ENCODE peak calls at places on chromosomes 11 and 22, in nine cellular contexts. One of them, this sample, is unnamed.
A peak's percentile ranks its signal among the peaks of the same experiment; 100 is the strongest.

GRCh38 chr11:128884703-128885338 is 6.3 kb upstream of the KCNJ5 start:
- DNase-seq in NCI-H1436: peak; percentile 78
- DNase-seq in neural crest cell: peak; percentile 62
- DNase-seq in dorsolateral prefrontal cortex: peak; percentile 63
- DNase-seq in nephron progenitor cell: peak; percentile 66
- DNase-seq in activated CD4-positive, CD25-positive, alpha-beta regulatory T cell treated with anti-CD3 and anti-CD28 coated beads, Interleukin-2, amount 50 U/mL, for 72 hours: peak; percentile 48
- DNase-seq in skeletal muscle cell: no peak
- DNase-seq in GM10248: peak; percentile 73
- DNase-seq in HCEC 1CT: peak; percentile 41
- DNase-seq in this sample: peak; percentile 76

GRCh38 chr22:45120440-45120839 is 43.3 kb upstream of the NUP50 start:
- DNase-seq in neural crest cell: no peak
- DNase-seq in skeletal muscle cell: no peak
- DNase-seq in activated CD4-positive, CD25-positive, alpha-beta regulatory T cell treated with anti-CD3 and anti-CD28 coated beads, Interleukin-2, amount 50 U/mL, for 72 hours: no peak
- DNase-seq in dorsolateral prefrontal cortex: no peak
- DNase-seq in HCEC 1CT: no peak
- DNase-seq in nephron progenitor cell: no peak
- DNase-seq in NCI-H1436: no peak
- DNase-seq in GM10248: no peak
- DNase-seq in this sample: no peak

GRCh38 chr22:36659762-36660509 is 43.6 kb downstream of the CACNG2 start:
- DNase-seq in nephron progenitor cell: no peak
- DNase-seq in dorsolateral prefrontal cortex: peak; percentile 91
- DNase-seq in HCEC 1CT: peak; percentile 78
- DNase-seq in NCI-H1436: peak; percentile 40
- DNase-seq in skeletal muscle cell: peak; percentile 68
- DNase-seq in GM10248: peak; percentile 40
- DNase-seq in activated CD4-positive, CD25-positive, alpha-beta regulatory T cell treated with anti-CD3 and anti-CD28 coated beads, Interleukin-2, amount 50 U/mL, for 72 hours: peak; percentile 35
- DNase-seq in neural crest cell: no peak
- DNase-seq in this sample: peak; percentile 97

GRCh38 chr11:78667462-78667861 is 92.8 kb upstream of the NARS2 start:
- DNase-seq in GM10248: no peak
- DNase-seq in dorsolateral prefrontal cortex: no peak
- DNase-seq in neural crest cell: no peak
- DNase-seq in HCEC 1CT: no peak
- DNase-seq in skeletal muscle cell: no peak
- DNase-seq in NCI-H1436: no peak
- DNase-seq in nephron progenitor cell: no peak
- DNase-seq in activated CD4-positive, CD25-positive, alpha-beta regulatory T cell treated with anti-CD3 and anti-CD28 coated beads, Interleukin-2, amount 50 U/mL, for 72 hours: no peak
- DNase-seq in this sample: no peak

GRCh38 chr11:45239733-45240132 is 46.4 kb downstream of the SYT13 start:
- DNase-seq in neural crest cell: no peak
- DNase-seq in skeletal muscle cell: no peak
- DNase-seq in activated CD4-positive, CD25-positive, alpha-beta regulatory T cell treated with anti-CD3 and anti-CD28 coated beads, Interleukin-2, amount 50 U/mL, for 72 hours: no peak
- DNase-seq in HCEC 1CT: no peak
- DNase-seq in NCI-H1436: no peak
- DNase-seq in GM10248: no peak
- DNase-seq in dorsolateral prefrontal cortex: no peak
- DNase-seq in nephron progenitor cell: no peak
- DNase-seq in this sample: no peak

GRCh38 chr22:38298312-38299000 is 18.8 kb downstream of the CSNK1E start:
- DNase-seq in skeletal muscle cell: peak; percentile 95
- DNase-seq in dorsolateral prefrontal cortex: no peak
- DNase-seq in GM10248: peak; percentile 62
- DNase-seq in NCI-H1436: no peak
- DNase-seq in HCEC 1CT: peak; percentile 85
- DNase-seq in activated CD4-positive, CD25-positive, alpha-beta regulatory T cell treated with anti-CD3 and anti-CD28 coated beads, Interleukin-2, amount 50 U/mL, for 72 hours: peak; percentile 52
- DNase-seq in nephron progenitor cell: peak; percentile 23
- DNase-seq in neural crest cell: no peak
- DNase-seq in this sample: peak; percentile 83

GRCh38 chr11:119427279-119427678 is 4.3 kb upstream of the THY1 start:
- DNase-seq in nephron progenitor cell: no peak
- DNase-seq in neural crest cell: no peak
- DNase-seq in GM10248: no peak
- DNase-seq in HCEC 1CT: no peak
- DNase-seq in NCI-H1436: no peak
- DNase-seq in dorsolateral prefrontal cortex: no peak
- DNase-seq in skeletal muscle cell: no peak
- DNase-seq in activated CD4-positive, CD25-positive, alpha-beta regulatory T cell treated with anti-CD3 and anti-CD28 coated beads, Interleukin-2, amount 50 U/mL, for 72 hours: no peak
- DNase-seq in this sample: no peak

GRCh38 chr11:76339217-76339616 is 41.7 kb downstream of the THAP12 start:
- DNase-seq in skeletal muscle cell: peak; percentile 73
- DNase-seq in nephron progenitor cell: no peak
- DNase-seq in NCI-H1436: no peak
- DNase-seq in activated CD4-positive, CD25-positive, alpha-beta regulatory T cell treated with anti-CD3 and anti-CD28 coated beads, Interleukin-2, amount 50 U/mL, for 72 hours: no peak
- DNase-seq in neural crest cell: no peak
- DNase-seq in GM10248: no peak
- DNase-seq in dorsolateral prefrontal cortex: no peak
- DNase-seq in HCEC 1CT: no peak
- DNase-seq in this sample: peak; percentile 42

GRCh38 chr11:21659961-21660360 is 532.9 kb upstream of the ANO5 start:
- DNase-seq in NCI-H1436: no peak
- DNase-seq in activated CD4-positive, CD25-positive, alpha-beta regulatory T cell treated with anti-CD3 and anti-CD28 coated beads, Interleukin-2, amount 50 U/mL, for 72 hours: no peak
- DNase-seq in nephron progenitor cell: no peak
- DNase-seq in skeletal muscle cell: no peak
- DNase-seq in HCEC 1CT: no peak
- DNase-seq in neural crest cell: no peak
- DNase-seq in dorsolateral prefrontal cortex: no peak
- DNase-seq in GM10248: no peak
- DNase-seq in this sample: no peak

GRCh38 chr11:30348035-30348434 is 25.1 kb downstream of the ARL14EP start:
- DNase-seq in nephron progenitor cell: no peak
- DNase-seq in NCI-H1436: no peak
- DNase-seq in neural crest cell: no peak
- DNase-seq in dorsolateral prefrontal cortex: no peak
- DNase-seq in HCEC 1CT: no peak
- DNase-seq in activated CD4-positive, CD25-positive, alpha-beta regulatory T cell treated with anti-CD3 and anti-CD28 coated beads, Interleukin-2, amount 50 U/mL, for 72 hours: no peak
- DNase-seq in skeletal muscle cell: no peak
- DNase-seq in GM10248: no peak
- DNase-seq in this sample: no peak

GRCh38 chr22:22360014-22360413 is 115.4 kb downstream of the VPREB1 start:
- DNase-seq in HCEC 1CT: no peak
- DNase-seq in NCI-H1436: no peak
- DNase-seq in activated CD4-positive, CD25-positive, alpha-beta regulatory T cell treated with anti-CD3 and anti-CD28 coated beads, Interleukin-2, amount 50 U/mL, for 72 hours: no peak
- DNase-seq in neural crest cell: no peak
- DNase-seq in dorsolateral prefrontal cortex: no peak
- DNase-seq in GM10248: no peak
- DNase-seq in nephron progenitor cell: no peak
- DNase-seq in skeletal muscle cell: no peak
- DNase-seq in this sample: no peak

This sample was measured in adrenal gland.